ENCODE peak calls at places on chromosomes 1 and 21, in four cellular contexts. Z is fibroblast of lung, Y is psoas muscle, U is neural progenitor cell. M is an unnamed sample.

GRCh38 chr1:53069265-53069662 is 7.3 kb downstream of the PODN start:
- DNase-seq in Z (no peak), Y (no peak), U (no peak), M (no peak)

GRCh38 chr1:165327538-165327937 is 29.0 kb downstream of the LMX1A start:
- DNase-seq in Z (no peak), Y (no peak), U (no peak), M (no peak)

GRCh38 chr1:208004851-208005250 is 93.9 kb upstream of the CD34 start:
- DNase-seq in Z (peak; percentile 93), Y (no peak), U (no peak), M (no peak)

GRCh38 chr1:172135923-172136610 is 284.4 kb upstream of the C1orf105 start:
- DNase-seq in Z (peak; percentile 85), Y (no peak), U (no peak), M (no peak)

GRCh38 chr1:164417016-164417704 is 141.8 kb upstream of the PBX1 start:
- DNase-seq in Z (no peak), Y (no peak), U (no peak), M (no peak)

GRCh38 chr1:76153856-76154212 is 79.3 kb downstream of the ST6GALNAC3 start:
- DNase-seq in Z (no peak), Y (no peak), U (peak; percentile 22), M (no peak)

GRCh38 chr21:36596174-36596573 is 102.7 kb upstream of the SIM2 start:
- DNase-seq in Z (no peak), Y (no peak), U (no peak), M (no peak)

GRCh38 chr1:14340244-14340800 is 258.2 kb upstream of the KAZN start:
- DNase-seq in Z (peak; percentile 75), Y (no peak), U (no peak), M (no peak)

GRCh38 chr1:76266762-76267161 is 192.2 kb downstream of the ST6GALNAC3 start:
- DNase-seq in Z (no peak), Y (no peak), U (no peak), M (no peak)

GRCh38 chr1:153991151-153991472 is 550 bp downstream of the RPS27 start:
- DNase-seq in Z (no peak), Y (no peak), U (no peak), M (no peak)

GRCh38 chr1:77834771-77835334 is 53.6 kb upstream of the NEXN start:
- DNase-seq in Z (peak; percentile 71), Y (no peak), U (no peak), M (no peak)

GRCh38 chr1:58162952-58163550 is 383.5 kb downstream of the OMA1 start:
- DNase-seq in Z (peak; percentile 62), Y (peak; percentile 21), U (peak; percentile 88), M (peak; percentile 26)

GRCh38 chr1:61083014-61083798 is 845 bp downstream of the NFIA start:
- DNase-seq in Z (peak; percentile 34), Y (peak; percentile 46), U (peak; percentile 66), M (no peak)

GRCh38 chr1:154425172-154425571 is 20.0 kb downstream of the IL6R start:
- DNase-seq in Z (peak; percentile 31), Y (no peak), U (no peak), M (no peak)

GRCh38 chr1:61184035-61184713 is 101.8 kb downstream of the NFIA start:
- DNase-seq in Z (peak; percentile 89), Y (peak; percentile 93), U (no peak), M (peak; percentile 48)

GRCh38 chr1:54593571-54594160 is 29.7 kb downstream of the FAM151A start:
- DNase-seq in Z (no peak), Y (no peak), U (no peak), M (no peak)

GRCh38 chr1:47558601-47559593 is 121.1 kb downstream of the FOXD2 start:
- DNase-seq in Z (no peak), Y (no peak), U (no peak), M (peak; percentile 26)

GRCh38 chr1:18922319-18922726 is 20.0 kb upstream of the ALDH4A1 start:
- DNase-seq in Z (peak; percentile 91), Y (peak; percentile 83), U (peak; percentile 58), M (no peak)

GRCh38 chr1:247241687-247242086 is 14.2 kb upstream of the VN1R5 start:
- DNase-seq in Z (peak; percentile 10), Y (no peak), U (no peak), M (no peak)

GRCh38 chr1:246760426-246761347 is 36.5 kb downstream of the SCCPDH start:
- DNase-seq in Z (no peak), Y (no peak), U (no peak), M (no peak)

GRCh38 chr1:208139434-208140086 is 104.6 kb downstream of the PLXNA2 start:
- DNase-seq in Z (no peak), Y (no peak), U (no peak), M (no peak)

GRCh38 chr21:38272215-38272614 is 15.4 kb downstream of the KCNJ15 start:
- DNase-seq in Z (no peak), Y (no peak), U (no peak), M (peak; percentile 34)

GRCh38 chr1:20390589-20391331 is 95.2 kb downstream of the CAMK2N1 start:
- DNase-seq in Z (peak; percentile 47), Y (no peak), U (no peak), M (no peak)

GRCh38 chr1:1371354-1371740 is 3.7 kb downstream of the AURKAIP1 start:
- DNase-seq in Z (no peak), Y (no peak), U (no peak), M (no peak)

GRCh38 chr1:22176258-22176657 is 33.4 kb upstream of the WNT4 start:
- DNase-seq in Z (no peak), Y (no peak), U (no peak), M (no peak)

GRCh38 chr21:45179568-45180288 is 105.3 kb downstream of the ADARB1 start:
- DNase-seq in Z (no peak), Y (no peak), U (peak; percentile 28), M (no peak)

GRCh38 chr1:92747735-92748134 is 37.2 kb downstream of the EVI5 start:
- DNase-seq in Z (peak; percentile 42), Y (no peak), U (no peak), M (no peak)

GRCh38 chr1:112956503-112957132 is 622 bp upstream of the SLC16A1 start:
- DNase-seq in Z (no peak), Y (no peak), U (peak; percentile 44), M (no peak)

GRCh38 chr1:53686371-53687267 is 52.3 kb downstream of the GLIS1 start:
- DNase-seq in Z (peak; percentile 58), Y (no peak), U (no peak), M (no peak)

GRCh38 chr1:107952989-107953388 is 12.0 kb downstream of the VAV3 start:
- DNase-seq in Z (no peak), Y (no peak), U (no peak), M (no peak)

GRCh38 chr21:14687277-14687642 is 141.1 kb upstream of the SAMSN1 start:
- DNase-seq in Z (peak; percentile 1), Y (no peak), U (no peak), M (no peak)

GRCh38 chr1:182183606-182184005 is 122.1 kb upstream of the ZNF648 start:
- DNase-seq in Z (no peak), Y (no peak), U (no peak), M (no peak)

GRCh38 chr1:182185822-182186756 is 124.6 kb upstream of the ZNF648 start:
- DNase-seq in Z (peak; percentile 96), Y (no peak), U (peak; percentile 29), M (peak; percentile 82)

GRCh38 chr1:182185147-182185546 is 123.6 kb upstream of the ZNF648 start:
- DNase-seq in Z (no peak), Y (no peak), U (no peak), M (no peak)

GRCh38 chr1:182189535-182190066 is 128.1 kb upstream of the ZNF648 start:
- DNase-seq in Z (peak; percentile 74), Y (no peak), U (peak; percentile 18), M (no peak)

DNA sequence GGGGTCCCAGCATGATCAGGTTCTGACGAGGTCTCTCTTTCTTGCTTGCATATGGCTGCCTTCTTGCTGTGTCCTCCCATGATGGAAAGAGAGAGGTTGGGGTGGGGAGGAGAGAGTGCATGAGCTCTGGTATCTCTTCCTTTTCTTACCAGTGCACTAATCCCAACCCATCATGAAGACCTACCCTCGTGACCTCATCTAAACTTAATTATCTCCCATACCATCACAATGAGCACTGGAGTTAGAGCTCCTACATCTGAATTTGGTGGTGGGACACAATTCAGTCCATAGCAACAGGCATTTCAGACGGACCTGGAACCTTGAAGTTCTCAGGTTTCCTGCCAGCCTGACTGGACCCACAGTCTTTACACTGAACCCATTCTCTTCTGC is 125.2 kb upstream of the ZNF648 start:
- DNase-seq in Z (no peak), Y (no peak), U (no peak), M (no peak)
- H3K27ac ChIP-seq in Z (no peak overlapping the region), Y (no peak overlapping the region), U (no peak overlapping the region), M (peak overlapping the region; percentile 56)

DNA sequence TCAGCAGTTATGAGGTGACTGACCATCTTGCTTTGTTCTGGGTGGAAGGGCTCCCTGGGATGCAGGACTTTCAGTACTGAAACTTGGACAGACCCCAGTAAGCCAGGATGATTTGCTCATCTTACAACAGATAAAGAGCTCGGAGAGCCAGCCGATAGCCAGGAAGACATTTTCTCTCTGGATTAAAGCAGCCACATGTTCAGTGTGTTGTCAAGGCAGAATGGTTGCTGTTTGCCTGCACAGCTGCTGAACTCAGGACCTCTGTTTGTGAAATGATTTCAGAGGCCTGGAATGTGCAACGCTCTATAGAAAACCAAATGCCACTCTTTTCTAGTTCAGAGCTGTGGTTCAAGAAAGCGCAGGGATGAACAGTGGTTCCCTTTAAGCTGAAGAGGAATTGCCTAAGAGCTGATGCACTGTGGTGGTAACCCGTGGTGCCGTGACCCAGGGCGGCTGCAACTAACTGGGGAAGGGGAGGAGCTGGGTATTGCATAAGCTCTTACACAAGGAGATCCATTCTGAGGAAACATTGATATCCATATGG is 40.7 kb downstream of the CASQ2 start:
- DNase-seq in Z (peak; percentile 80), Y (peak; percentile 56), U (peak; percentile 25), M (peak; percentile 69)
- H3K27ac ChIP-seq in Z (peak overlapping the region; percentile 81), Y (peak overlapping the region; percentile 68), U (no peak overlapping the region), M (peak overlapping the region; percentile 21)

GRCh38 chr1:29707796-29708195 is 471.5 kb downstream of the PTPRU start:
- DNase-seq in Z (no peak), Y (no peak), U (no peak), M (no peak)
- H3K27ac ChIP-seq in Z (peak overlapping the region; percentile 60), Y (no peak overlapping the region), U (no peak overlapping the region), M (peak overlapping the region; percentile 97)

GRCh38 chr1:111737216-111738132 is 1.7 kb downstream of the INKA2 start:
- DNase-seq in Z (no peak), Y (no peak), U (peak; percentile 25), M (no peak)
- H3K27ac ChIP-seq in Z (peak overlapping the region; percentile 83), Y (peak overlapping the region; percentile 95), U (no peak overlapping the region), M (no peak overlapping the region)

GRCh38 chr1:230212405-230212936 is 145.4 kb downstream of the GALNT2 start:
- DNase-seq in Z (no peak), Y (no peak), U (no peak), M (no peak)
- H3K27ac ChIP-seq in Z (no peak overlapping the region), Y (peak overlapping the region; percentile 46), U (no peak overlapping the region), M (no peak overlapping the region)

GRCh38 chr1:206557636-206558473 is 50.5 kb downstream of the RASSF5 start:
- DNase-seq in Z (no peak), Y (no peak), U (no peak), M (no peak)
- H3K27ac ChIP-seq in Z (no peak overlapping the region), Y (peak overlapping the region; percentile 52), U (no peak overlapping the region), M (no peak overlapping the region)

DNA sequence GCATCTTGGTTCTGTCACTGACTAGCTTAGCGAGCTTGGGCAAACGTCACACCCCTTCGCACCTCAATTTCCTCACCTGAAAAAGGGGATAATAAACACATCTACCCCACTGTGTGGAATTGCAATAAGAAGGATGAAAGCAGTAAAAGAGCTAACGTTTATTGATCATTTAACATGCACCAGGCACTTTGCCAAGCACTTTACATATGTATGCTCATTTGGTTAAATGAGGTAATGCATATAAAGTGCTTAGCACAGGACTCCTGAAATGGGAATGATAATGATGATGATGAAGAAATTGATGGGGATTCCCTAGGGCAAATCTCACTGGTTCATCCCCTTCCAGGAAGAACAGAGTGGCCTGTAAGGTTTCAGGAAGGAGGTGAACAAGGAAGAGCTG is 4.8 kb downstream of the NKAIN1 start:
- DNase-seq in Z (no peak), Y (no peak), U (no peak), M (no peak)
- H3K27ac ChIP-seq in Z (no peak overlapping the region), Y (no peak overlapping the region), U (no peak overlapping the region), M (no peak overlapping the region)

M was measured in epithelial cell of prostate.